ENCODE peak calls at places on chromosomes 13 and 19, in six cellular contexts. One of them, this sample, is unnamed.

GRCh38 chr19:40717880-40718773 is 1.2 kb downstream of the ITPKC start:
- DNase-seq in HAP-1: peak
- DNase-seq in mucosa of gallbladder: no peak
- DNase-seq in cardiac muscle cell: peak
- DNase-seq in adipocyte: peak
- DNase-seq in IMR-90: peak
- DNase-seq in this sample: no peak

GRCh38 chr19:32896516-32897214 is 27.1 kb upstream of the SLC7A9 start:
- DNase-seq in HAP-1: no peak
- DNase-seq in adipocyte: peak
- DNase-seq in cardiac muscle cell: no peak
- DNase-seq in IMR-90: peak
- DNase-seq in mucosa of gallbladder: no peak
- DNase-seq in this sample: peak

GRCh38 chr19:18833141-18833476 is 1.4 kb downstream of the UPF1 start:
- DNase-seq in HAP-1: no peak
- DNase-seq in cardiac muscle cell: no peak
- DNase-seq in adipocyte: peak
- DNase-seq in IMR-90: no peak
- DNase-seq in mucosa of gallbladder: no peak
- DNase-seq in this sample: no peak

GRCh38 chr13:87331178-87331577 is 340.0 kb upstream of the SLITRK5 start:
- DNase-seq in HAP-1: no peak
- DNase-seq in IMR-90: no peak
- DNase-seq in cardiac muscle cell: no peak
- DNase-seq in mucosa of gallbladder: no peak
- DNase-seq in adipocyte: no peak
- DNase-seq in this sample: peak

GRCh38 chr13:105918842-105919741 is 616.4 kb downstream of the EFNB2 start:
- DNase-seq in cardiac muscle cell: no peak
- DNase-seq in mucosa of gallbladder: peak
- DNase-seq in HAP-1: peak
- DNase-seq in adipocyte: peak
- DNase-seq in IMR-90: peak
- DNase-seq in this sample: peak

GRCh38 chr13:43200736-43201135 is 177.3 kb downstream of the DNAJC15 start:
- DNase-seq in HAP-1: no peak
- DNase-seq in adipocyte: no peak
- DNase-seq in cardiac muscle cell: peak
- DNase-seq in mucosa of gallbladder: no peak
- DNase-seq in IMR-90: no peak
- DNase-seq in this sample: no peak

GRCh38 chr13:99031725-99032298 is 53.9 kb upstream of the DOCK9 start:
- DNase-seq in mucosa of gallbladder: peak
- DNase-seq in IMR-90: no peak
- DNase-seq in cardiac muscle cell: no peak
- DNase-seq in adipocyte: no peak
- DNase-seq in HAP-1: no peak
- DNase-seq in this sample: no peak

GRCh38 chr19:7006305-7006704 is 14.9 kb downstream of the MBD3L2B start:
- DNase-seq in IMR-90: no peak
- DNase-seq in HAP-1: no peak
- DNase-seq in cardiac muscle cell: no peak
- DNase-seq in adipocyte: no peak
- DNase-seq in mucosa of gallbladder: no peak
- DNase-seq in this sample: no peak

GRCh38 chr19:6678690-6679109 is 8.7 kb upstream of the TNFSF14 start:
- DNase-seq in cardiac muscle cell: no peak
- DNase-seq in mucosa of gallbladder: no peak
- DNase-seq in adipocyte: peak
- DNase-seq in HAP-1: no peak
- DNase-seq in IMR-90: no peak
- DNase-seq in this sample: peak

GRCh38 chr19:41998246-41999020 is 4.4 kb upstream of the ATP1A3 start:
- DNase-seq in cardiac muscle cell: peak
- DNase-seq in IMR-90: peak
- DNase-seq in adipocyte: peak
- DNase-seq in HAP-1: no peak
- DNase-seq in mucosa of gallbladder: no peak
- DNase-seq in this sample: peak

GRCh38 chr19:34274284-34274826 is 20.0 kb downstream of the GARRE1 start:
- DNase-seq in cardiac muscle cell: no peak
- DNase-seq in IMR-90: peak
- DNase-seq in HAP-1: no peak
- DNase-seq in mucosa of gallbladder: no peak
- DNase-seq in adipocyte: no peak
- DNase-seq in this sample: no peak

GRCh38 chr19:53912653-53913052 is 3.6 kb downstream of the CACNG7 start:
- DNase-seq in IMR-90: no peak
- DNase-seq in cardiac muscle cell: no peak
- DNase-seq in mucosa of gallbladder: no peak
- DNase-seq in HAP-1: peak
- DNase-seq in adipocyte: no peak
- DNase-seq in this sample: no peak

GRCh38 chr19:47028372-47028672 is 8.7 kb downstream of the NPAS1 start:
- DNase-seq in HAP-1: no peak
- DNase-seq in cardiac muscle cell: no peak
- DNase-seq in mucosa of gallbladder: no peak
- DNase-seq in adipocyte: no peak
- DNase-seq in IMR-90: no peak
- DNase-seq in this sample: no peak

GRCh38 chr13:97344250-97345175 is 89.5 kb upstream of the RAP2A start:
- DNase-seq in IMR-90: peak
- DNase-seq in cardiac muscle cell: peak
- DNase-seq in HAP-1: peak
- DNase-seq in mucosa of gallbladder: peak
- DNase-seq in adipocyte: peak
- DNase-seq in this sample: peak

GRCh38 chr13:112972867-112973576 is 4.0 kb downstream of the MCF2L start:
- DNase-seq in cardiac muscle cell: no peak
- DNase-seq in adipocyte: no peak
- DNase-seq in mucosa of gallbladder: no peak
- DNase-seq in HAP-1: peak
- DNase-seq in IMR-90: no peak
- DNase-seq in this sample: no peak

GRCh38 chr13:51331354-51331861 is 8.1 kb upstream of the SERPINE3 start:
- DNase-seq in HAP-1: no peak
- DNase-seq in cardiac muscle cell: no peak
- DNase-seq in adipocyte: no peak
- DNase-seq in IMR-90: no peak
- DNase-seq in mucosa of gallbladder: no peak
- DNase-seq in this sample: no peak

GRCh38 chr13:30865131-30866009 is 40.7 kb upstream of the MEDAG start:
- DNase-seq in adipocyte: peak
- DNase-seq in HAP-1: peak
- DNase-seq in IMR-90: peak
- DNase-seq in mucosa of gallbladder: peak
- DNase-seq in cardiac muscle cell: peak
- DNase-seq in this sample: peak

GRCh38 chr13:80463673-80464352 is 122.9 kb upstream of the SPRY2 start:
- DNase-seq in adipocyte: no peak
- DNase-seq in IMR-90: no peak
- DNase-seq in HAP-1: no peak
- DNase-seq in cardiac muscle cell: peak
- DNase-seq in mucosa of gallbladder: no peak
- DNase-seq in this sample: peak

GRCh38 chr19:7681336-7682174 is 922 bp downstream of the TRAPPC5 start:
- DNase-seq in HAP-1: peak
- DNase-seq in mucosa of gallbladder: peak
- DNase-seq in IMR-90: peak
- DNase-seq in cardiac muscle cell: peak
- DNase-seq in adipocyte: peak
- DNase-seq in this sample: peak

GRCh38 chr19:17606786-17607185 is 51.3 kb downstream of the COLGALT1 start:
- DNase-seq in mucosa of gallbladder: no peak
- DNase-seq in adipocyte: no peak
- DNase-seq in cardiac muscle cell: no peak
- DNase-seq in IMR-90: no peak
- DNase-seq in HAP-1: peak
- DNase-seq in this sample: no peak